ENCODE peak calls at places on chromosomes 16 and 17, in four cellular contexts. E is CMK, H is nucleus accumbens, Q is GM18507. L is an unnamed sample.
A peak's percentile ranks its signal among the peaks of the same experiment; 100 is the strongest.

GRCh38 chr16:3951861-3952332 is 71.4 kb upstream of the CREBBP start:
- DNase-seq in Q (no peak), E (no peak), H (no peak), L (no peak)

GRCh38 chr17:20074489-20074888 is 65.3 kb downstream of the SPECC1 start:
- DNase-seq in E (no peak), H (no peak), Q (no peak), L (no peak)

GRCh38 chr16:88839026-88839529 is 17.7 kb downstream of the GALNS start:
- DNase-seq in H (no peak), Q (no peak), E (peak; percentile 79), L (no peak)

GRCh38 chr17:28030386-28030785 is 12.1 kb upstream of the NLK start:
- DNase-seq in Q (no peak), H (no peak), E (no peak), L (no peak)

GRCh38 chr17:67365762-67366192 is 600 bp downstream of the PSMD12 start:
- DNase-seq in E (no peak), Q (no peak), H (no peak), L (no peak)

GRCh38 chr17:47192549-47192948 is 3.5 kb upstream of the CDC27 start:
- DNase-seq in Q (no peak), H (no peak), E (no peak), L (no peak)

GRCh38 chr17:72071330-72071729 is 49.5 kb upstream of the SOX9 start:
- DNase-seq in H (no peak), E (no peak), Q (no peak), L (no peak)

GRCh38 chr17:19502517-19502916 is 31.1 kb upstream of the SLC47A1 start:
- DNase-seq in E (no peak), H (no peak), Q (no peak), L (no peak)

GRCh38 chr17:44235583-44235936 is 16.1 kb upstream of the UBTF start:
- DNase-seq in E (no peak), Q (no peak), H (no peak), L (no peak)

GRCh38 chr16:67482260-67482924 is 955 bp downstream of the AGRP start:
- DNase-seq in Q (no peak), E (no peak), H (no peak), L (no peak)

GRCh38 chr17:80504671-80505413 is 28.4 kb upstream of the NPTX1 start:
- DNase-seq in E (no peak), H (no peak), Q (no peak), L (no peak)

GRCh38 chr17:49708515-49709161 is 874 bp upstream of the SLC35B1 start:
- DNase-seq in E (peak; percentile 74), Q (no peak), H (no peak), L (no peak)

GRCh38 chr16:29809031-29809747 is 2.8 kb upstream of the PRRT2 start:
- DNase-seq in Q (no peak), E (no peak), H (no peak), L (no peak)

GRCh38 chr17:72967963-72968585 is 124.4 kb downstream of the SLC39A11 start:
- DNase-seq in E (no peak), H (no peak), Q (no peak), L (no peak)

GRCh38 chr17:2485970-2486369 is 25.7 kb downstream of the METTL16 start:
- DNase-seq in Q (no peak), H (no peak), E (no peak), L (no peak)

GRCh38 chr17:6936370-6937028 is 59.4 kb upstream of the ALOX12 start:
- DNase-seq in Q (no peak), E (no peak), H (peak; percentile 10), L (no peak)

GRCh38 chr16:65751622-65752598 is 614.6 kb upstream of the CDH5 start:
- DNase-seq in H (no peak), E (no peak), Q (no peak), L (no peak)

GRCh38 chr16:72844225-72844920 is 203.6 kb downstream of the ZFHX3 start:
- DNase-seq in Q (no peak), E (no peak), H (no peak), L (no peak)

L was measured in activated B cell treated with CpG ODN at 0.5 μM for 24 hours.